ENCODE peak calls at places on chromosomes 7 and 10, in five cellular contexts. I, W, F, L and H are unnamed samples.

GRCh38 chr7:27189560-27190283 is 4.7 kb upstream of the HOXA11 start:
- DNase-seq in I (no peak), W (no peak), F (peak), L (no peak), H (no peak)

GRCh38 chr7:99422625-99423024 is 13.9 kb downstream of the BUD31 start:
- DNase-seq in I (no peak), W (no peak), F (no peak), L (no peak), H (no peak)

GRCh38 chr10:28551086-28551485 is 18.2 kb downstream of the WAC start:
- DNase-seq in I (no peak), W (no peak), F (no peak), L (no peak), H (no peak)

GRCh38 chr7:121360564-121360963 is 31.8 kb downstream of the WNT16 start:
- DNase-seq in I (no peak), W (no peak), F (no peak), L (no peak), H (no peak)

GRCh38 chr7:27171636-27172387 is 2.3 kb downstream of the HOXA10 start:
- DNase-seq in I (no peak), W (no peak), F (peak), L (no peak), H (no peak)

GRCh38 chr10:13815766-13816165 is 229.0 kb downstream of the PRPF18 start:
- DNase-seq in I (no peak), W (peak), F (no peak), L (peak), H (peak)

GRCh38 chr7:105617280-105618015 is 36.2 kb upstream of the EFCAB10 start:
- DNase-seq in I (no peak), W (no peak), F (no peak), L (no peak), H (no peak)

GRCh38 chr10:32386623-32387022 is 39.7 kb upstream of the EPC1 start:
- DNase-seq in I (no peak), W (no peak), F (no peak), L (no peak), H (no peak)

GRCh38 chr10:70330671-70331070 is 46.9 kb upstream of the NPFFR1 start:
- DNase-seq in I (no peak), W (no peak), F (no peak), L (peak), H (no peak)

GRCh38 chr10:74208081-74208480 is 57.1 kb downstream of the ADK start:
- DNase-seq in I (no peak), W (no peak), F (peak), L (no peak), H (no peak)

GRCh38 chr10:97759157-97759980 is 12.4 kb downstream of the SFRP5 start:
- DNase-seq in I (peak), W (peak), F (peak), L (peak), H (peak)

GRCh38 chr10:13784067-13784466 is 197.3 kb downstream of the PRPF18 start:
- DNase-seq in I (no peak), W (peak), F (peak), L (no peak), H (peak)

GRCh38 chr10:16853201-16853600 is 36.0 kb upstream of the RSU1 start:
- DNase-seq in I (no peak), W (peak), F (no peak), L (no peak), H (peak)

GRCh38 chr7:79452032-79452494 is 1.4 kb downstream of the MAGI2 start:
- DNase-seq in I (peak), W (peak), F (peak), L (no peak), H (peak)

GRCh38 chr7:75762350-75762917 is 9.6 kb downstream of the CCL26 start:
- DNase-seq in I (no peak), W (peak), F (no peak), L (no peak), H (peak)

GRCh38 chr10:81806842-81807241 is 68.2 kb upstream of the NRG3 start:
- DNase-seq in I (no peak), W (no peak), F (no peak), L (no peak), H (no peak)

GRCh38 chr7:30770936-30771858 is at the start of gene MINDY4:
- DNase-seq in I (peak), W (peak), F (peak), L (peak), H (peak)

GRCh38 chr7:73905360-73905759 is 44.4 kb downstream of the TMEM270 start:
- DNase-seq in I (no peak), W (no peak), F (peak), L (no peak), H (no peak)

GRCh38 chr7:17369686-17370426 is 71.4 kb downstream of the AHR start:
- DNase-seq in I (peak), W (peak), F (no peak), L (peak), H (peak)

GRCh38 chr7:112853429-112853828 is 63.2 kb upstream of the TMEM168 start:
- DNase-seq in I (no peak), W (no peak), F (no peak), L (no peak), H (no peak)

DNA sequence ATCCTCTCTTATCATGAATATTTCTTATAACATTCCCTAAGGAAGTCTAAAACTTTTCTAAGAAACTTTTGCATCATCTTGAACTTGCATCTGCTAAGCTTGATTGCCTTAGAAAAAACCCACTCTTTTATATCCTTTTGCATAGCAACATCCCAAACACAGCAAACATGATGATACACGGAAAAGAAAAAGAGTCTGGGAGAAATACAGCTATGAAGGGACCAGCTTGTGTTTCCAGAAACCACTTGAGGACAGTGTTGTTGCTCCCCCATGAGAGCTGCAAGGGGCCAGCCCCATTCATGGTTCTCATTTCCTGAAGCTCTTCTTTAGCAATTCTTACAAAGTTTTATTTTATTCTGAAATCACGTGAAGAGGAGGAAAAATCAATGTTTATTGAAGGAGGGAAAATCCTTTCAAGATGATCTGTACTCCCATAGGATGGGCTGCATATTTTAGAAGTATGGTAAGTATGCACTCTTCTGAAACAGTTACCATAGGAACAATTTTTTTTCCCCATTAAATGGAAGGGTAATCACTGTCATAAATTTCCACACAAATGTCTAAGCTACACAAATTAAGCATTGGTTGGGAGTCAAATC is 17.4 kb upstream of the PRTFDC1 start:
- DNase-seq in I (no peak), W (no peak), F (no peak), L (no peak), H (no peak)
- TF ChIP-seq CTCF in I (no peak), W (no peak), F (no peak), L (no peak), H (no peak)

GRCh38 chr7:137657476-137658193 is 189.1 kb downstream of the DGKI start:
- DNase-seq in I (no peak), W (no peak), F (no peak), L (no peak), H (no peak)
- TF ChIP-seq CTCF in I (no peak), W (no peak), F (no peak), L (no peak), H (no peak)

DNA sequence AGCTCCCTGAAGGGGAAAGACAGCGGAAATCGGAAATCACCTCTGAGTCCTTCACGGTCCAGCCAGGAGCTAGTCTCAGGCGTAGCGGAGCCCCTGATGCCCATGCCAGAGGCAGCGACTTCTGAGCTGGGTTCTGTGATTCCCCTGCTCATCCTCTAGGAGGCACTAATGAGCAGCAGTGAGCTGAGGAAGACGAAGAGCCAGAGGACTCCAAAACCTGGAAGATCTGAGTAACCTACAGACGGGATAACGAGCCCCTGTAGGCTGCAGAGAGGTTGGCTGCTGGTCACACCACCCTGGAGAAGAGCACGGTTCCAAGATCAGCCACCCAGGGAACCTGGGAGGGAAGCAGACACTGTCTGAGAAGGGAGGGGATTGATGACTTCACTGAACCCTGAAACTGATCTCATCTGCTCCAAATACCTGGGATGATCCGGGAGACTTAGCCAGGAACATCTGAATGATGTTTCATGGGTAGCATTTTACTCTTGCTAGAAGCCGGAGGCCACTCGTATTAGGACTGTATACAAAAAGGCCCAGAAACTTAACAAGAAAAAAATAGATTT is 304.1 kb downstream of the PAXIP1 start:
- DNase-seq in I (no peak), W (no peak), F (peak), L (no peak), H (no peak)
- TF ChIP-seq CTCF in I (no peak), W (peak), F (peak), L (peak), H (no peak)

GRCh38 chr10:57599440-57599839 is 668.3 kb downstream of the IPMK start:
- DNase-seq in I (no peak), W (no peak), F (no peak), L (no peak), H (no peak)

DNA sequence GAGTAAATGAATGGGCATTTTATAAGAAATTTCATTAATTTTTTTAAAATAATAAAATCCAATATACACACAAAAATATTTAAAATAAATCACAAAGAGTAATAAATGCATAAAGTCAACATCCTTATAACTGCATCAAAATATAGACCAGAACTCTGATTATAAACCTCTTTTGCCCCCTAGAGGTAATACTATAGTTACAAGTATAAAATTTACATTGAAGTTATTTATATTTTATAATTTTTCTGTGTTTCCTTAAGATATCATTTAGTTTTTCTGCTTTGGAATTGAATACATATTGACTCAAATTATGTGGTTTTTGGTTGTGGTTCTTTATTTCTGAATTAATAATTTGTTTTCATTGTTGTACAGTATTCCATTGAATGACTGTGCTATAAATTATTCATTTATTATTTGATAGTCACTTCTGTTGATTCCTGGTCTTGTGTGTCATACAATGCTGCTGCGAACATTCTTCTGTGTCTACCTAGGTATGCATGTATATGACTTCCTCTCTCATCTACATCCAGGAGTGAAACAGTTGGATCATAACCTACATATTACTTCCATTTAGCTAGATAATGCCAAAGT is 673.6 kb downstream of the IPMK start:
- DNase-seq in I (no peak), W (no peak), F (no peak), L (no peak), H (no peak)
- TF ChIP-seq CTCF in I (no peak), W (no peak), F (peak), L (no peak), H (peak)

DNA sequence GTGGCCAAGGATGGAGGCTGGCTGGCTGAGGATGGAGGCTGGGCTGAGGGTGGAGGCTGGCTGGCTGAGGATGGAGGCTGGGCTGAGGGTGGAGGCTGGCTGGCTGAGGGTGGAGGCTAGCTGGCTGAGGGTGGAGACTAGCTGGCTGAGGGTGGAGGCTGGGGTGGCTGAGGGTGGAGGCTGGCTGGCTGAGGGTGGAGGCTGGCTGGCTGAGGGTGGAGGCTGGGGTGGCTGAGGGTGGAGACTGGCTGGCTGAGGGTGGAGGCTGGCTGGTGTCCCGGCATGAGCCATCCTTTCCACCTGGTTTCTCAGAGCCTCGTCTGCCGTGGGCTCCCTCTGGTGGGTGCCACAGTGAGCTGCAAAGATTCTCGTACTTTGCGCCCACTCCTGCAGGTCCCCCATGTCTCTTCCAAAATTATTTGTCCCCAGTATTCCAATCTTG is 88.4 kb downstream of the ELFN1 start:
- DNase-seq in I (no peak), W (no peak), F (peak), L (no peak), H (peak)
- TF ChIP-seq CTCF in I (no peak), W (peak), F (peak), L (peak), H (peak)

GRCh38 chr10:60417024-60417423 is 27.3 kb upstream of the ANK3 start:
- DNase-seq in I (no peak), W (no peak), F (no peak), L (no peak), H (no peak)
- TF ChIP-seq CTCF in I (no peak), W (no peak), F (no peak), L (no peak), H (no peak)

DNA sequence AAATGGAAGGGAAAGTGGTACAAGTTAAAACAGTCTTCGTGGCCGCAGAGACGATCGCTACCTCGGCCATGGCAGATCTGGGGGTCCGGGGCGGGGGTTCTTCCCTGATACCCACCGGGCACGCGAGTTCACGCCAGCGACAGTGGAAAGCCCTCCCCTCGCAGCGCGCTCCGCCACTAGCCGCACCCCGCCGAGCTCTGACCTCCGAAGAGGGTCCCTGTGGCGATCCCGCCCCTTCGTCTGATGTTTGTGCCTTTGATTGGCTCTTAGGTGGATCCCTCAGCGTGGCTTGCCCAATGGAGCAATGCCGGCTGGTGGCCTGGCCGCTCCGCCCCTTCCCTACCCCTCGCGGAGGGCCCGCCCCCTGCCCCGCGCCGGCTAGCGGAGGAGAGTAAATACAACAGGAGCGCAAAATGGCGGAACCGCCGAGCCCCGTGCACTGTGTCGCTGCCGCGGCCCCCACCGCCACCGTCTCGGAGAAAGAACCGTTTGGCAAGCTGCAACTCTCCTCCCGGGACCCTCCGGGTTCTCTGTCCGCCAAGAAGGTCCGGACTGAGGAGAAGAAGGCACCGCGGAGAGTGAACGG is at the start of gene RSBN1L:
- DNase-seq in I (peak), W (peak), F (peak), L (peak), H (peak)
- TF ChIP-seq CTCF in I (peak), W (peak), F (peak), L (peak), H (peak)

GRCh38 chr10:101843032-101843991 is at the start of gene KCNIP2:
- DNase-seq in I (no peak), W (no peak), F (peak), L (no peak), H (no peak)
- TF ChIP-seq CTCF in I (no peak), W (peak), F (peak), L (peak), H (peak)

DNA sequence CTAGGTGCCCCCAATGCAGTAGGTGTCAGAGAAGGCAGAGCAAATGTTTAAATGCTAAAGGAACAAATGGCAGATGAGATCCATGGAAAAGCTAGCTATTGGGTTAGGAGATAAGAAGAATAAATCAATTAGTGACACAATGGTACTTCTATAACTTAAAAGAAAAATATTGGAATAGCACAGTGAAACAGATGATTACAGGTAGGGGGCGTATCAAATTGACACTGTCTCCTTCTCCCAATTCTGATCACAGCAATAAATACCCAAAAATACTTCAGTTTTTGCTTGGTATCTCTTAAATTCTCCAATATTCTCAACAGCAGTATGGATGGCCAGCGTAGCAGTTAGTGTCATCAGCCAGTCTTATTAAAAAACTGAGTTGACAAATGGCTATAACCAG is 5.2 kb downstream of the FRA10AC1 start:
- DNase-seq in I (no peak), W (no peak), F (no peak), L (no peak), H (no peak)
- TF ChIP-seq CTCF in I (no peak), W (peak), F (peak), L (no peak), H (peak)

DNA sequence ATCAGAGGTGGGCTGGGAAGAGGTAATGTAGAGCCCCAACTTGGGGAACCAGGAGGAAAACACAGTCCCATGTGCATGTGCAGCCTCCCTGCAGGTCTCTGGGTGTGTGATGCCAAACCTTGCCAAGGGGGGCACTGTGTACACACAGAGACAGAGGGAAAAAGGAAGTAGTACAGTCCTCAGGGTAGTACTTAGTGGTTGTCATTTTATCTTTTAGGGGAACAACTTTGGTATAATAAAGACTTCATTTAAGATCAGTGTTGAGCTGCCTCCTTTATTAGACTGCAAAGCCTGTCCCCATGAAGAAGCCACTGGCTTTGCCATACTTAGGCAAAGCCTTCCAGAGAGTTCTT is 151.8 kb downstream of the CDH23 start:
- DNase-seq in I (no peak), W (peak), F (no peak), L (no peak), H (no peak)
- TF ChIP-seq CTCF in I (no peak), W (peak), F (peak), L (peak), H (peak)